ENCODE peak calls at places on chromosome 6, in six cellular contexts. One of them, this sample, is unnamed.

GRCh38 chr6:47308674-47309325 is 905 bp downstream of the TNFRSF21 start:
- DNase-seq in HS-27A: no peak
- DNase-seq in NCI-H524 treated with DMSO at 0.1 percent for 48 hours: no peak
- DNase-seq in CD8-positive, alpha-beta memory T cell: no peak
- DNase-seq in lung microvascular endothelial cell: peak
- DNase-seq in stimulated activated CD4-positive, alpha-beta T cell treated with anti-CD3 and anti-CD28 coated beads, Interleukin-12 subunit alpha, Interleukin-12 subunit beta, amount 100 ng/mL, for 48 hours: no peak
- DNase-seq in this sample: no peak

GRCh38 chr6:43759157-43759925 is 10.7 kb upstream of the VEGFA start:
- DNase-seq in HS-27A: no peak
- DNase-seq in stimulated activated CD4-positive, alpha-beta T cell treated with anti-CD3 and anti-CD28 coated beads, Interleukin-12 subunit alpha, Interleukin-12 subunit beta, amount 100 ng/mL, for 48 hours: no peak
- DNase-seq in CD8-positive, alpha-beta memory T cell: no peak
- DNase-seq in lung microvascular endothelial cell: no peak
- DNase-seq in NCI-H524 treated with DMSO at 0.1 percent for 48 hours: no peak
- DNase-seq in this sample: no peak

GRCh38 chr6:13488015-13488895 is 855 bp upstream of the GFOD1 start:
- DNase-seq in NCI-H524 treated with DMSO at 0.1 percent for 48 hours: no peak
- DNase-seq in lung microvascular endothelial cell: peak
- DNase-seq in CD8-positive, alpha-beta memory T cell: peak
- DNase-seq in HS-27A: no peak
- DNase-seq in stimulated activated CD4-positive, alpha-beta T cell treated with anti-CD3 and anti-CD28 coated beads, Interleukin-12 subunit alpha, Interleukin-12 subunit beta, amount 100 ng/mL, for 48 hours: no peak
- DNase-seq in this sample: no peak

GRCh38 chr6:11315743-11316437 is 83.4 kb upstream of the NEDD9 start:
- DNase-seq in CD8-positive, alpha-beta memory T cell: no peak
- DNase-seq in HS-27A: peak
- DNase-seq in stimulated activated CD4-positive, alpha-beta T cell treated with anti-CD3 and anti-CD28 coated beads, Interleukin-12 subunit alpha, Interleukin-12 subunit beta, amount 100 ng/mL, for 48 hours: no peak
- DNase-seq in NCI-H524 treated with DMSO at 0.1 percent for 48 hours: no peak
- DNase-seq in lung microvascular endothelial cell: no peak
- DNase-seq in this sample: no peak

GRCh38 chr6:54717849-54718455 is 128.6 kb upstream of the FAM83B start:
- DNase-seq in NCI-H524 treated with DMSO at 0.1 percent for 48 hours: peak
- DNase-seq in HS-27A: no peak
- DNase-seq in CD8-positive, alpha-beta memory T cell: peak
- DNase-seq in lung microvascular endothelial cell: peak
- DNase-seq in stimulated activated CD4-positive, alpha-beta T cell treated with anti-CD3 and anti-CD28 coated beads, Interleukin-12 subunit alpha, Interleukin-12 subunit beta, amount 100 ng/mL, for 48 hours: peak
- DNase-seq in this sample: peak

GRCh38 chr6:44062105-44062770 is 65.0 kb downstream of the MRPL14 start:
- DNase-seq in stimulated activated CD4-positive, alpha-beta T cell treated with anti-CD3 and anti-CD28 coated beads, Interleukin-12 subunit alpha, Interleukin-12 subunit beta, amount 100 ng/mL, for 48 hours: no peak
- DNase-seq in HS-27A: no peak
- DNase-seq in lung microvascular endothelial cell: no peak
- DNase-seq in CD8-positive, alpha-beta memory T cell: no peak
- DNase-seq in NCI-H524 treated with DMSO at 0.1 percent for 48 hours: no peak
- DNase-seq in this sample: no peak

GRCh38 chr6:5302220-5302946 is 41.1 kb downstream of the FARS2 start:
- DNase-seq in HS-27A: no peak
- DNase-seq in CD8-positive, alpha-beta memory T cell: no peak
- DNase-seq in stimulated activated CD4-positive, alpha-beta T cell treated with anti-CD3 and anti-CD28 coated beads, Interleukin-12 subunit alpha, Interleukin-12 subunit beta, amount 100 ng/mL, for 48 hours: peak
- DNase-seq in NCI-H524 treated with DMSO at 0.1 percent for 48 hours: no peak
- DNase-seq in lung microvascular endothelial cell: peak
- DNase-seq in this sample: no peak

GRCh38 chr6:105087571-105088211 is 92.1 kb downstream of the POPDC3 start:
- DNase-seq in HS-27A: no peak
- DNase-seq in CD8-positive, alpha-beta memory T cell: peak
- DNase-seq in lung microvascular endothelial cell: peak
- DNase-seq in NCI-H524 treated with DMSO at 0.1 percent for 48 hours: peak
- DNase-seq in stimulated activated CD4-positive, alpha-beta T cell treated with anti-CD3 and anti-CD28 coated beads, Interleukin-12 subunit alpha, Interleukin-12 subunit beta, amount 100 ng/mL, for 48 hours: peak
- DNase-seq in this sample: no peak